ENCODE peak calls at places on chromosomes 13 and 19, in ten cellular contexts. W is HCEC 1CT; M is stimulated activated CD8-positive, alpha-beta memory T cell treated with anti-CD3 and anti-CD28 coated beads, Interleukin-4, amount 100 ng/mL, for 1 hour; P is activated CD4-positive, alpha-beta memory T cell treated with anti-CD3 and anti-CD28 coated beads, Interleukin-2, amount 10 ng/mL, durations not matched to agents 7 days and 5 days; I is astrocyte of the hippocampus; E is fibroblast of lung; G is GM04504; U is Jurkat, Clone E6-1; Z is CD8-positive, alpha-beta memory T cell; B is uterus. F is an unnamed sample.

GRCh38 chr13:87777395-87777794 is 106.2 kb downstream of the SLITRK5 start:
- DNase-seq in Z (no peak), I (peak), B (no peak), M (no peak), W (peak), U (peak), E (peak), P (no peak), G (no peak), F (no peak)

GRCh38 chr13:44032801-44033200 is 153.1 kb downstream of the LACC1 start:
- DNase-seq in M (no peak), U (no peak), E (no peak), W (no peak), Z (no peak), G (no peak), B (no peak), P (no peak), I (no peak), F (no peak)

GRCh38 chr13:113589251-113589960 is 4.9 kb downstream of the TFDP1 start:
- DNase-seq in B (peak), M (no peak), P (no peak), Z (peak), U (no peak), W (no peak), E (no peak), G (no peak), I (no peak), F (no peak)

GRCh38 chr13:108281941-108282340 is 12.4 kb downstream of the TNFSF13B start:
- DNase-seq in G (no peak), P (no peak), B (no peak), E (no peak), Z (no peak), U (no peak), I (no peak), M (no peak), W (no peak), F (no peak)

GRCh38 chr13:107807306-107808073 is 407.8 kb downstream of the LIG4 start:
- DNase-seq in E (peak), U (no peak), W (no peak), B (no peak), G (no peak), Z (no peak), I (peak), P (no peak), M (no peak), F (no peak)

GRCh38 chr19:4206818-4207484 is 22.4 kb upstream of the EBI3 start:
- DNase-seq in G (no peak), E (peak), M (no peak), U (peak), B (no peak), Z (no peak), I (peak), W (peak), P (no peak), F (peak)

GRCh38 chr19:2109278-2109864 is 12.7 kb downstream of the IZUMO4 start:
- DNase-seq in B (no peak), U (no peak), M (no peak), Z (no peak), I (no peak), W (no peak), E (no peak), P (no peak), G (no peak), F (no peak)

GRCh38 chr13:110965038-110965754 is 50.3 kb upstream of the ANKRD10 start:
- DNase-seq in G (no peak), E (peak), I (peak), Z (no peak), P (peak), W (peak), B (no peak), U (no peak), M (no peak), F (no peak)

GRCh38 chr13:64273780-64274179 is 2858.1 kb upstream of the PCDH20 start:
- DNase-seq in P (no peak), Z (no peak), I (no peak), U (no peak), G (no peak), B (no peak), M (no peak), E (no peak), W (no peak), F (no peak)

GRCh38 chr13:39565036-39565949 is 37.7 kb downstream of the LHFPL6 start:
- DNase-seq in Z (no peak), B (peak), W (peak), P (no peak), U (no peak), E (peak), I (peak), M (no peak), G (peak), F (peak)

GRCh38 chr19:45640849-45641273 is 1.7 kb upstream of the EML2 start:
- DNase-seq in B (no peak), M (no peak), Z (peak), I (no peak), P (peak), E (no peak), W (no peak), U (peak), G (no peak), F (no peak)

GRCh38 chr13:75417006-75417384 is 65.0 kb downstream of the TBC1D4 start:
- DNase-seq in G (no peak), P (no peak), M (no peak), U (no peak), W (peak), Z (no peak), B (no peak), E (no peak), I (no peak), F (no peak)

GRCh38 chr13:41930154-41930553 is 30.8 kb downstream of the VWA8 start:
- DNase-seq in W (no peak), M (no peak), B (no peak), U (no peak), E (no peak), G (no peak), Z (no peak), P (no peak), I (no peak), F (no peak)

GRCh38 chr13:47426126-47426849 is 529.4 kb upstream of the HTR2A start:
- DNase-seq in B (no peak), P (no peak), Z (no peak), G (peak), I (peak), E (peak), W (peak), M (no peak), U (no peak), F (peak)

GRCh38 chr13:25217023-25217909 is 45.2 kb upstream of the AMER2 start:
- DNase-seq in G (no peak), W (peak), E (peak), P (no peak), M (no peak), I (peak), U (no peak), B (no peak), Z (no peak), F (no peak)

GRCh38 chr19:27717825-27718224 is 1495.1 kb downstream of the UQCRFS1 start:
- DNase-seq in W (no peak), E (no peak), I (no peak), B (no peak), Z (no peak), M (no peak), U (no peak), G (no peak), P (no peak), F (no peak)

GRCh38 chr13:114199961-114200672 is 21.1 kb downstream of the CFAP97D2 start:
- DNase-seq in U (no peak), G (no peak), P (no peak), M (no peak), Z (no peak), B (no peak), E (no peak), W (no peak), I (no peak), F (no peak)

GRCh38 chr13:30576528-30576927 is 41.2 kb upstream of the USPL1 start:
- DNase-seq in U (peak), W (no peak), B (no peak), P (peak), G (no peak), M (peak), I (peak), Z (peak), E (peak), F (peak)

GRCh38 chr19:15280915-15281683 is 48.9 kb upstream of the EPHX3 start:
- DNase-seq in G (peak), E (peak), I (peak), P (no peak), W (peak), U (no peak), M (no peak), Z (no peak), B (peak), F (peak)

GRCh38 chr19:33797821-33798633 is 1.4 kb downstream of the KCTD15 start:
- DNase-seq in Z (no peak), W (no peak), B (peak), U (no peak), P (peak), M (no peak), I (peak), G (no peak), E (peak), F (peak)

F was measured in myocyte.